ENCODE peak calls at places on chromosomes 3 and 15, in eight cellular contexts. One of them, this sample, is unnamed.

GRCh38 chr15:55277116-55277564 is 12.5 kb downstream of the RAB27A start:
- DNase-seq in activated CD4-positive, alpha-beta T cell treated with anti-CD3 and anti-CD28 coated beads, Interleukin-2, amount 50 U/mL, for 4 hours: peak; percentile 16
- DNase-seq in NCI-H2029 treated with DMSO at 0.1 percent for 48 hours: no peak
- DNase-seq in GOT3: no peak
- DNase-seq in natural killer cell: peak; percentile 54
- DNase-seq in tibial nerve: no peak
- DNase-seq in DMS153: no peak
- DNase-seq in fibroblast of lung: peak; percentile 80
- DNase-seq in this sample: no peak

GRCh38 chr3:43346990-43347749 is 60.8 kb downstream of the SNRK start:
- DNase-seq in NCI-H2029 treated with DMSO at 0.1 percent for 48 hours: no peak
- DNase-seq in fibroblast of lung: peak; percentile 29
- DNase-seq in GOT3: no peak
- DNase-seq in activated CD4-positive, alpha-beta T cell treated with anti-CD3 and anti-CD28 coated beads, Interleukin-2, amount 50 U/mL, for 4 hours: no peak
- DNase-seq in tibial nerve: no peak
- DNase-seq in DMS153: no peak
- DNase-seq in natural killer cell: peak; percentile 63
- DNase-seq in this sample: no peak

GRCh38 chr3:142618917-142619401 is 22.8 kb downstream of the PLS1 start:
- DNase-seq in DMS153: peak; percentile 92
- DNase-seq in GOT3: no peak
- DNase-seq in activated CD4-positive, alpha-beta T cell treated with anti-CD3 and anti-CD28 coated beads, Interleukin-2, amount 50 U/mL, for 4 hours: no peak
- DNase-seq in tibial nerve: no peak
- DNase-seq in fibroblast of lung: peak; percentile 43
- DNase-seq in natural killer cell: no peak
- DNase-seq in NCI-H2029 treated with DMSO at 0.1 percent for 48 hours: peak; percentile 75
- DNase-seq in this sample: no peak

GRCh38 chr3:88137836-88138235 is 11.9 kb upstream of the C3orf38 start:
- DNase-seq in fibroblast of lung: peak; percentile 27
- DNase-seq in NCI-H2029 treated with DMSO at 0.1 percent for 48 hours: no peak
- DNase-seq in DMS153: no peak
- DNase-seq in natural killer cell: no peak
- DNase-seq in activated CD4-positive, alpha-beta T cell treated with anti-CD3 and anti-CD28 coated beads, Interleukin-2, amount 50 U/mL, for 4 hours: no peak
- DNase-seq in GOT3: no peak
- DNase-seq in tibial nerve: no peak
- DNase-seq in this sample: no peak

GRCh38 chr3:115402651-115403050 is 220.7 kb upstream of the GAP43 start:
- DNase-seq in NCI-H2029 treated with DMSO at 0.1 percent for 48 hours: no peak
- DNase-seq in activated CD4-positive, alpha-beta T cell treated with anti-CD3 and anti-CD28 coated beads, Interleukin-2, amount 50 U/mL, for 4 hours: no peak
- DNase-seq in DMS153: no peak
- DNase-seq in GOT3: no peak
- DNase-seq in tibial nerve: no peak
- DNase-seq in natural killer cell: no peak
- DNase-seq in fibroblast of lung: peak; percentile 40
- DNase-seq in this sample: no peak

GRCh38 chr3:10173926-10174435 is 9.3 kb downstream of the IRAK2 start:
- DNase-seq in tibial nerve: peak; percentile 72
- DNase-seq in activated CD4-positive, alpha-beta T cell treated with anti-CD3 and anti-CD28 coated beads, Interleukin-2, amount 50 U/mL, for 4 hours: no peak
- DNase-seq in GOT3: peak; percentile 39
- DNase-seq in NCI-H2029 treated with DMSO at 0.1 percent for 48 hours: no peak
- DNase-seq in natural killer cell: no peak
- DNase-seq in fibroblast of lung: peak; percentile 99
- DNase-seq in DMS153: no peak
- DNase-seq in this sample: no peak

GRCh38 chr15:89379818-89380217 is 45.2 kb upstream of the POLG start:
- DNase-seq in DMS153: no peak
- DNase-seq in activated CD4-positive, alpha-beta T cell treated with anti-CD3 and anti-CD28 coated beads, Interleukin-2, amount 50 U/mL, for 4 hours: no peak
- DNase-seq in natural killer cell: no peak
- DNase-seq in tibial nerve: no peak
- DNase-seq in GOT3: no peak
- DNase-seq in NCI-H2029 treated with DMSO at 0.1 percent for 48 hours: no peak
- DNase-seq in fibroblast of lung: no peak
- DNase-seq in this sample: peak; percentile 58

GRCh38 chr3:87900061-87900460 is 158.7 kb downstream of the CGGBP1 start:
- DNase-seq in fibroblast of lung: no peak
- DNase-seq in natural killer cell: no peak
- DNase-seq in NCI-H2029 treated with DMSO at 0.1 percent for 48 hours: no peak
- DNase-seq in GOT3: no peak
- DNase-seq in DMS153: no peak
- DNase-seq in tibial nerve: no peak
- DNase-seq in activated CD4-positive, alpha-beta T cell treated with anti-CD3 and anti-CD28 coated beads, Interleukin-2, amount 50 U/mL, for 4 hours: no peak
- DNase-seq in this sample: no peak

GRCh38 chr3:140467104-140467577 is 210.7 kb upstream of the TRIM42 start:
- DNase-seq in GOT3: no peak
- DNase-seq in activated CD4-positive, alpha-beta T cell treated with anti-CD3 and anti-CD28 coated beads, Interleukin-2, amount 50 U/mL, for 4 hours: no peak
- DNase-seq in natural killer cell: no peak
- DNase-seq in tibial nerve: no peak
- DNase-seq in NCI-H2029 treated with DMSO at 0.1 percent for 48 hours: no peak
- DNase-seq in fibroblast of lung: peak; percentile 68
- DNase-seq in DMS153: no peak
- DNase-seq in this sample: no peak

GRCh38 chr15:86870846-86871245 is 791.2 kb downstream of the AGBL1 start:
- DNase-seq in natural killer cell: no peak
- DNase-seq in activated CD4-positive, alpha-beta T cell treated with anti-CD3 and anti-CD28 coated beads, Interleukin-2, amount 50 U/mL, for 4 hours: no peak
- DNase-seq in DMS153: no peak
- DNase-seq in fibroblast of lung: no peak
- DNase-seq in GOT3: no peak
- DNase-seq in tibial nerve: no peak
- DNase-seq in NCI-H2029 treated with DMSO at 0.1 percent for 48 hours: no peak
- DNase-seq in this sample: no peak

GRCh38 chr15:34223904-34224596 is 766 bp upstream of the EMC4 start:
- DNase-seq in natural killer cell: no peak
- DNase-seq in GOT3: no peak
- DNase-seq in fibroblast of lung: no peak
- DNase-seq in DMS153: no peak
- DNase-seq in tibial nerve: no peak
- DNase-seq in NCI-H2029 treated with DMSO at 0.1 percent for 48 hours: no peak
- DNase-seq in activated CD4-positive, alpha-beta T cell treated with anti-CD3 and anti-CD28 coated beads, Interleukin-2, amount 50 U/mL, for 4 hours: no peak
- DNase-seq in this sample: no peak

GRCh38 chr3:25428950-25429349 is 887 bp downstream of the RARB start:
- DNase-seq in activated CD4-positive, alpha-beta T cell treated with anti-CD3 and anti-CD28 coated beads, Interleukin-2, amount 50 U/mL, for 4 hours: no peak
- DNase-seq in natural killer cell: no peak
- DNase-seq in DMS153: no peak
- DNase-seq in NCI-H2029 treated with DMSO at 0.1 percent for 48 hours: no peak
- DNase-seq in GOT3: no peak
- DNase-seq in fibroblast of lung: peak; percentile 68
- DNase-seq in tibial nerve: no peak
- DNase-seq in this sample: no peak

GRCh38 chr3:64548200-64548889 is 139.5 kb downstream of the ADAMTS9 start:
- DNase-seq in tibial nerve: peak; percentile 44
- DNase-seq in GOT3: no peak
- DNase-seq in natural killer cell: no peak
- DNase-seq in activated CD4-positive, alpha-beta T cell treated with anti-CD3 and anti-CD28 coated beads, Interleukin-2, amount 50 U/mL, for 4 hours: no peak
- DNase-seq in NCI-H2029 treated with DMSO at 0.1 percent for 48 hours: no peak
- DNase-seq in fibroblast of lung: peak; percentile 51
- DNase-seq in DMS153: no peak
- DNase-seq in this sample: peak; percentile 91

GRCh38 chr3:27681249-27681748 is 40.8 kb downstream of the EOMES start:
- DNase-seq in DMS153: peak; percentile 41
- DNase-seq in activated CD4-positive, alpha-beta T cell treated with anti-CD3 and anti-CD28 coated beads, Interleukin-2, amount 50 U/mL, for 4 hours: peak; percentile 10
- DNase-seq in GOT3: no peak
- DNase-seq in natural killer cell: no peak
- DNase-seq in NCI-H2029 treated with DMSO at 0.1 percent for 48 hours: peak; percentile 94
- DNase-seq in fibroblast of lung: peak; percentile 77
- DNase-seq in tibial nerve: peak; percentile 20
- DNase-seq in this sample: peak; percentile 85

GRCh38 chr3:182315313-182315712 is 478.0 kb upstream of the ATP11B start:
- DNase-seq in tibial nerve: no peak
- DNase-seq in natural killer cell: no peak
- DNase-seq in fibroblast of lung: no peak
- DNase-seq in GOT3: no peak
- DNase-seq in DMS153: no peak
- DNase-seq in NCI-H2029 treated with DMSO at 0.1 percent for 48 hours: no peak
- DNase-seq in activated CD4-positive, alpha-beta T cell treated with anti-CD3 and anti-CD28 coated beads, Interleukin-2, amount 50 U/mL, for 4 hours: no peak
- DNase-seq in this sample: no peak

GRCh38 chr3:50529996-50530706 is 26.7 kb upstream of the CACNA2D2 start:
- DNase-seq in fibroblast of lung: no peak
- DNase-seq in DMS153: no peak
- DNase-seq in GOT3: no peak
- DNase-seq in NCI-H2029 treated with DMSO at 0.1 percent for 48 hours: no peak
- DNase-seq in natural killer cell: no peak
- DNase-seq in activated CD4-positive, alpha-beta T cell treated with anti-CD3 and anti-CD28 coated beads, Interleukin-2, amount 50 U/mL, for 4 hours: no peak
- DNase-seq in tibial nerve: no peak
- DNase-seq in this sample: no peak

GRCh38 chr3:4584537-4585249 is 91.5 kb downstream of the ITPR1 start:
- DNase-seq in tibial nerve: no peak
- DNase-seq in NCI-H2029 treated with DMSO at 0.1 percent for 48 hours: no peak
- DNase-seq in GOT3: no peak
- DNase-seq in activated CD4-positive, alpha-beta T cell treated with anti-CD3 and anti-CD28 coated beads, Interleukin-2, amount 50 U/mL, for 4 hours: no peak
- DNase-seq in natural killer cell: no peak
- DNase-seq in fibroblast of lung: no peak
- DNase-seq in DMS153: no peak
- DNase-seq in this sample: no peak

GRCh38 chr3:4988815-4989648 is 9.8 kb downstream of the BHLHE40 start:
- DNase-seq in NCI-H2029 treated with DMSO at 0.1 percent for 48 hours: no peak
- DNase-seq in DMS153: no peak
- DNase-seq in natural killer cell: no peak
- DNase-seq in GOT3: no peak
- DNase-seq in activated CD4-positive, alpha-beta T cell treated with anti-CD3 and anti-CD28 coated beads, Interleukin-2, amount 50 U/mL, for 4 hours: no peak
- DNase-seq in fibroblast of lung: peak; percentile 48
- DNase-seq in tibial nerve: peak; percentile 56
- DNase-seq in this sample: peak; percentile 74

GRCh38 chr15:37014137-37014536 is 86.2 kb downstream of the MEIS2 start:
- DNase-seq in NCI-H2029 treated with DMSO at 0.1 percent for 48 hours: no peak
- DNase-seq in fibroblast of lung: peak; percentile 65
- DNase-seq in tibial nerve: no peak
- DNase-seq in DMS153: no peak
- DNase-seq in natural killer cell: no peak
- DNase-seq in GOT3: no peak
- DNase-seq in activated CD4-positive, alpha-beta T cell treated with anti-CD3 and anti-CD28 coated beads, Interleukin-2, amount 50 U/mL, for 4 hours: no peak
- DNase-seq in this sample: no peak